ENCODE peak calls at places on chromosomes 12 and 14, in six cellular contexts. S is HepG2, B is GM12891, Z is H1, G is K562, R is GM12878. D is an unnamed sample.

GRCh38 chr12:57895337-57896138 is 45.8 kb upstream of the ATP23 start:
- DNase-seq in G (no peak), B (no peak), S (no peak), R (no peak), Z (no peak), D (no peak)

GRCh38 chr14:64702493-64703392 is 1.5 kb upstream of the PLEKHG3 start:
- DNase-seq in R (no peak), Z (peak), G (no peak), B (no peak), S (no peak), D (no peak)

GRCh38 chr12:45299132-45299692 is 83.3 kb downstream of the ANO6 start:
- DNase-seq in G (peak), R (no peak), S (no peak), Z (no peak), B (no peak), D (no peak)

GRCh38 chr12:52867636-52868035 is 18.8 kb upstream of the KRT78 start:
- DNase-seq in R (no peak), G (no peak), Z (no peak), S (no peak), B (no peak), D (no peak)

GRCh38 chr14:35287481-35288013 is 4.6 kb upstream of the PSMA6 start:
- DNase-seq in R (peak), S (no peak), Z (no peak), G (peak), B (no peak), D (no peak)

GRCh38 chr12:131194166-131194565 is 240.5 kb downstream of the ADGRD1 start:
- DNase-seq in G (peak), B (no peak), S (no peak), R (no peak), Z (no peak), D (no peak)

GRCh38 chr12:57641699-57642442 is 8.9 kb upstream of the B4GALNT1 start:
- DNase-seq in G (no peak), Z (no peak), S (no peak), B (no peak), R (no peak), D (no peak)

GRCh38 chr12:115378296-115378695 is 694.3 kb upstream of the TBX3 start:
- DNase-seq in B (no peak), G (no peak), S (no peak), R (no peak), Z (no peak), D (no peak)

GRCh38 chr14:51176819-51177218 is 63.2 kb upstream of the TMX1 start:
- DNase-seq in Z (no peak), B (no peak), R (no peak), S (no peak), G (no peak), D (no peak)

GRCh38 chr14:68786491-68787234 is 6.2 kb downstream of the ZFP36L1 start:
- DNase-seq in S (no peak), B (no peak), R (no peak), G (no peak), Z (peak), D (no peak)

GRCh38 chr14:53999061-53999488 is 42.5 kb upstream of the BMP4 start:
- DNase-seq in G (no peak), B (no peak), Z (no peak), S (peak), R (no peak), D (no peak)

GRCh38 chr14:93105362-93105761 is 10.4 kb downstream of the ITPK1 start:
- DNase-seq in Z (no peak), B (no peak), S (no peak), R (no peak), G (no peak), D (no peak)

GRCh38 chr14:69786628-69787027 is 10.4 kb downstream of the SLC10A1 start:
- DNase-seq in G (no peak), R (no peak), B (no peak), S (no peak), Z (peak), D (no peak)

GRCh38 chr14:31265701-31266398 is 58.3 kb upstream of the HECTD1 start:
- DNase-seq in G (peak), S (peak), B (no peak), R (no peak), Z (no peak), D (no peak)

GRCh38 chr12:47801170-47801903 is 18.4 kb downstream of the HDAC7 start:
- DNase-seq in B (no peak), S (no peak), R (no peak), Z (no peak), G (no peak), D (no peak)

GRCh38 chr14:68012861-68013260 is 193.3 kb downstream of the RAD51B start:
- DNase-seq in S (no peak), R (no peak), Z (no peak), G (no peak), B (no peak), D (no peak)

GRCh38 chr14:53956427-53957201 is at the start of gene BMP4:
- DNase-seq in S (peak), R (no peak), B (no peak), G (peak), Z (peak), D (no peak)

GRCh38 chr12:129886541-129886940 is 17.3 kb downstream of the TMEM132D start:
- DNase-seq in G (no peak), S (no peak), R (no peak), Z (peak), B (no peak), D (no peak)

GRCh38 chr14:58280954-58281787 is 17.2 kb upstream of the ARID4A start:
- DNase-seq in S (no peak), Z (no peak), R (peak), B (peak), G (peak), D (no peak)

GRCh38 chr12:53569174-53569557 is 57.0 kb downstream of the ATF7 start:
- DNase-seq in B (no peak), Z (no peak), G (no peak), R (no peak), S (no peak), D (no peak)

GRCh38 chr14:66944872-66945271 is 244.4 kb upstream of the GARIN2 start:
- DNase-seq in S (peak), B (no peak), R (no peak), G (no peak), Z (no peak), D (no peak)

GRCh38 chr12:13163868-13164267 is 32.7 kb upstream of the EMP1 start:
- DNase-seq in B (no peak), G (no peak), R (no peak), S (no peak), Z (no peak), D (no peak)

GRCh38 chr12:52703424-52703823 is at the start of gene KRT77:
- DNase-seq in R (no peak), G (no peak), S (no peak), B (no peak), Z (no peak), D (no peak)

GRCh38 chr14:74493343-74494261 is at the start of gene ISCA2:
- DNase-seq in B (peak), G (peak), Z (peak), R (peak), S (peak), D (peak)
- TF ChIP-seq POLR2A in B (peak), G (peak), Z (peak), R (peak), S (peak), D (peak)

DNA sequence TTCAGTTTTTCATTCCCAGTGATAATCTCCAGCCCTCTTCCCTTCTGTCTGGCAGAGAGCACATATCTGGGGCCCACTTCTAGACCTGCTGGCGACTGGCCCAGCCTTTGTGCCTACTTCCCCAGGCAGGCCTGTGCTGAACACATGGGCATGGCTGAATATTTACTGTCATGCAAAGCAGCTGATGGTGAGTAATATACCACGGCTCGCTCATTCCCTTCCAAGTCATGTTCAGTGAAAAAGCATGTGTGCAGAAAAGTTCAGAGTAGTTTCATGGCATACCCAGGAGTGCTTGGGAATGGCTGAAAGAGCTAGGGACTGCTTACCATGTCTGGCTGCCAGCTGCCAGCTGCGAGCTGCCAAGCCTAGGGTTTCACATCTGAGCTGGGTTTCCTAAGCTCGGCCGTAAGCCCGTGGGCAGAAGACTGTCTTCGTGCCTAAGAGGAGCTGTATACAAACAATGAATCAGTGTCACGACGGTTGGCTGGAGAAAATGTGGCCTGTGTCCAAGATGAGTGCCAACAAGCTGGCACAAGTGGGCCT is 179.9 kb upstream of the PELI2 start:
- DNase-seq in G (no peak), R (no peak), S (no peak), Z (no peak), B (no peak), D (no peak)
- TF ChIP-seq POLR2AphosphoS5 in G (no peak), R (no peak), S (no peak), Z (no peak), B (no peak), D (no peak)

GRCh38 chr12:20492251-20492728 is 124.0 kb downstream of the PDE3A start:
- DNase-seq in S (no peak), B (no peak), R (peak), G (no peak), Z (no peak), D (no peak)
- TF ChIP-seq TAF1 in S (no peak), B (no peak), R (no peak), G (no peak), Z (no peak), D (no peak)

GRCh38 chr14:99604766-99605298 is 825 bp upstream of the CCDC85C start:
- DNase-seq in B (no peak), G (peak), S (no peak), Z (no peak), R (no peak), D (peak)
- TF ChIP-seq POLR2A in B (no peak), G (peak), S (no peak), Z (no peak), R (no peak), D (no peak)

DNA sequence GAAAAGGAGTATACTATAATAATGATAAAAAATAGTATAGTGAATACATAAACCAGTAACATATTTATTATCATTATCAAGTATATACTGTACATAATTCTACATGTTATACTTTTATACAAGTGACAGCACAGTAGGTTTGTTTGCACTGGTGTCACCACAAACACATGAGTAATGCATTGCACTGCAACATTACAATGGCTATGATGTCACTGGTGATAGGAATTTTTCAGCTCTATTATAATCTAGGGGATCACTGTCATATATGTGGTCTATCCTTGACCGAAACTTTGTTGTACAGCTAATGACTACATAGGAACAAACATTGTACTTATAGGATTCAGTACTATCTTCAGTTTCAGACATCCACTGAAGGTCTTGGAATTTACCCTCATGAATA is 165.8 kb upstream of the SYT1 start:
- DNase-seq in B (no peak), Z (no peak), S (no peak), G (no peak), R (no peak), D (no peak)
- TF ChIP-seq POLR2AphosphoS5 in B (no peak), Z (no peak), S (no peak), G (no peak), R (no peak), D (no peak)

GRCh38 chr14:77761205-77761931 is 412 bp upstream of the SNW1 start:
- DNase-seq in S (peak), G (peak), Z (no peak), R (peak), B (no peak), D (no peak)
- TF ChIP-seq TAF1 in S (peak), G (no peak), Z (no peak), R (no peak), B (no peak), D (no peak)

DNA sequence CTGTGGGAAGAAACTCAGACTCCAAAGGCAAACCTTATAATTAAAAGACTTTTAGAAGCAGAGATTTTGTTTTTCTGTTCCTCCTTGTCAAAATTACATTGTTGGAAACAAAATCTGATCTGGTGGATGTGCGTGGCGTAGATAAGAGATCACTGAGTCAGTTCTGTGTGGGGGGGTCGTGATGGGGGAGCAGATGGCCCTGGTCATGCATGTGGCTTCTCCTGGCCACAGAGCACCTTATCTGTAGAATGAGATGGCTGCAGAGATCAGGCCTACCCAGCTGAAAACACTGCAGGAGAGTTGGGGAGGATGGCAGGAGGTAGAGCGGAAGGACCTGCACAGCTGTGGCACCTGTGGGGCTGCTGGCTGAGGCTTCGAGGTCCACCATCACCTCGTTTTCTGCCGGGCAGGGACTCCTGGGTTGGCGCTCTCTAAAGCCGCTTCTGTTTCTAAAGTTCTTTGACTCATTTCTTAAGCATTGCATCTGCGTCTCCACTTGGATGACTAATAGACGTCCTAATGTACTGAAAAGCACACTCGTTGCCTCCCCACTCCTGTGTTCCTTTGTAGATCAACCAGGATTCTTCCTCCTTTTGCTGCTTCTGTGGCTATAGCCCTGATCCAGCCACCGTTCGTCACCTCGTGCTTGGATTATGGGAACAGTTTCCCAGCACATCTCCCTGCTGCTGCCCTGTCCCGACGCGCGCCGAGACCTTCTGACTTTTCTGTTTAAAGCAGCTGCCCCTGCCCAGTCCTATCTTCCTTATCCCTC is 93.4 kb downstream of the TSPAN9 start:
- DNase-seq in R (no peak), G (no peak), S (no peak), Z (no peak), B (no peak), D (no peak)
- TF ChIP-seq POLR2A in R (no peak), G (no peak), S (no peak), Z (no peak), B (no peak), D (no peak)

DNA sequence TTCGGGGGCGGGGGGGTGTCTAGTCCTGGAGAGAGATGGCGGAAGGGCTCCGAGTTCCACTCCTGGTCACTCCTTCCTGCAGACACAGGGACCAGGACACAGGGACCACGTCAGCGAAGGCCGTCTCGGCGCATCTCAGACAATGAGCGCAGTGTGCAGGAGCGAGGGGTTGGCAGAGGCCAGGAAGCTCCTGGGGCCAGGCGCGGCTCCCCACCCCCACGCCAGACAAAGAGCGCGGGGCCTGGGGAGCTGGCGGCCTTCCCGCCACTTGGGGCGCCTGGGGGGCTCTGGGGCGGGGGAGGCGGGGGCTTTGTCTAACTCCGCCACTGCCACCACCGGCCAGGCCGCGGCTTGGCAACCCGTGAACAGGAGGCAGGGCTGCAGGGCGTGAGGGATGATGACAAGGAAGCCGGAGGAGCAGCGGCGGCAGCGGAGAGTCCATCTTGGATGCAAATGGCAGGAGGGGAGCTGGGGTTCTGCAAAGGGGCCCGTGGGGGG is 2.2 kb downstream of the CDK2AP1 start:
- DNase-seq in B (peak), G (no peak), R (no peak), S (peak), Z (peak), D (no peak)
- TF ChIP-seq POLR2AphosphoS5 in B (no peak), G (no peak), R (no peak), S (no peak), Z (peak), D (no peak)

DNA sequence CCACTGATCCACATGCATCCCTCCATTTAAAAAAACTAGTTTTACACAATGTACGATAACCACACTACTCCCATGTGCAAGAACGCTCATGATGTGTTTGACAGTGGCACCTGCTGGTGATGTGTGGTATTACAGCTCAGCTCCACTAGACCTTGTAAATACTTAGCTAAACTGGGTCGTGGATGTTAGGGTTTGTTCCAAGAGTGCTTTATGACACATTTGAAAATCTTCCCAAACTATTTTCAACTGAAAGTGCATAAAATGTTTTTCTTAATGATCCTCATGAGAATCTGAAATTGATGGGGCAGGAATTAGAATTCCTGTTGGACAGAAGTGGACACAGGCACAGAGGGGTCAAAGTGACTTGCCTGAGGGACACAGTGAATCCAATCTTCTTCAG is 99.2 kb downstream of the SCARB1 start:
- DNase-seq in R (no peak), G (peak), Z (peak), S (no peak), B (no peak), D (no peak)
- TF ChIP-seq TAF1 in R (no peak), G (no peak), Z (no peak), S (no peak), B (no peak), D (no peak)

GRCh38 chr12:121296618-121297476 is at the start of gene CAMKK2:
- DNase-seq in Z (peak), S (peak), R (no peak), B (peak), G (peak), D (peak)
- TF ChIP-seq POLR2A in Z (peak), S (peak), R (peak), B (no peak), G (peak), D (peak)

D was measured in GM12892.